ENCODE peak calls at places on chromosomes 2 and 18, in four cellular contexts. M is K562, R is HCT116, E is H1. C is an unnamed sample.

GRCh38 chr2:9778012-9778411 is 65.3 kb upstream of the TAF1B start:
- DNase-seq in M (peak), R (peak), E (no peak), C (no peak)

GRCh38 chr2:148607553-148607952 is 37.0 kb upstream of the EPC2 start:
- DNase-seq in M (no peak), R (no peak), E (no peak), C (no peak)

GRCh38 chr2:131045925-131046579 is 47.2 kb downstream of the FAM168B start:
- DNase-seq in M (no peak), R (no peak), E (no peak), C (no peak)

GRCh38 chr2:24702800-24703199 is 90.4 kb downstream of the PTRHD1 start:
- DNase-seq in M (no peak), R (peak), E (no peak), C (no peak)

GRCh38 chr2:200765139-200765951 is 46.4 kb upstream of the BZW1 start:
- DNase-seq in M (no peak), R (peak), E (no peak), C (no peak)

GRCh38 chr2:31729442-31730092 is 148.8 kb upstream of the SRD5A2 start:
- DNase-seq in M (peak), R (peak), E (no peak), C (peak)

GRCh38 chr18:48002933-48003365 is 72.5 kb upstream of the SMAD2 start:
- DNase-seq in M (no peak), R (peak), E (no peak), C (no peak)

GRCh38 chr18:79524181-79525078 is 128.7 kb downstream of the NFATC1 start:
- DNase-seq in M (no peak), R (no peak), E (no peak), C (no peak)

GRCh38 chr2:133733856-133734255 is 165.6 kb upstream of the NCKAP5 start:
- DNase-seq in M (no peak), R (no peak), E (no peak), C (no peak)

DNA sequence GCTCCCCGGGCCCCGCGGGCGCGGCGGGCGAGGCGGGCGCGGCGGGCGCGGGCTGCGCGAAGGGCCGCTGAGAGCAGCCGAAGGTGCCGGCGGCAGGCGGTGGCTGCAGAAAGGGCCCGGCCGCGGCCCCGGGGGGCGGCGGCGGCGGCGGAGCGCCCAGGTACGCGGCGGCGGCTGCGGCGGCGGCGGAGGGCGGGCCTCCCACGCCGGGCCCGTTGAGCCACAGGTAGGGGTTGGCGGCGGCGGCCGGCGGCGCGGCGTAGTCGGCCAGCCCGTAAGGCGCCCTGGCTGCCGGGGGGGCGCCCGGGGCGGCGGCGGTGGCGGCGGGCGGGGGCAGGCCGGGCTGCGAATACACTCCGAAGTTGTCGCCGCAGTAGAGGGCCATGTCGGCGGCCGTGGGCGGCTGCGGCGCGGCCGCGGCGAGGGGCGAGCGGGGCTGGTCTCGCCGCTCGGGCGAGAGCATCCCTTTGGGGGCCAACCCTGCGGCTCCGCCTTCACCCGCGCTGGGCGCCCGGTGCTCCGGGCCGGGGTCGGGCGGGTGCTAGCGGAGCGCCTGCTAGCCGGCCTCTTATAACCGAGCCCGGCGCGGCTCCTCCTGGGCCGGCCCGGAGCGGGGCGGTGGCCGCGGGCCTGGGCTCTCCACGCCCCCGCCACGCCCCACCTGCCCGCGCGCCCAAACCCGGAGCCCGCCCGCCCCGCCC is at the start of gene FOXI3:
- DNase-seq in M (no peak), R (no peak), E (no peak), C (no peak)
- H3K9ac ChIP-seq in M (no peak), R (no peak), E (peak), C (peak)

DNA sequence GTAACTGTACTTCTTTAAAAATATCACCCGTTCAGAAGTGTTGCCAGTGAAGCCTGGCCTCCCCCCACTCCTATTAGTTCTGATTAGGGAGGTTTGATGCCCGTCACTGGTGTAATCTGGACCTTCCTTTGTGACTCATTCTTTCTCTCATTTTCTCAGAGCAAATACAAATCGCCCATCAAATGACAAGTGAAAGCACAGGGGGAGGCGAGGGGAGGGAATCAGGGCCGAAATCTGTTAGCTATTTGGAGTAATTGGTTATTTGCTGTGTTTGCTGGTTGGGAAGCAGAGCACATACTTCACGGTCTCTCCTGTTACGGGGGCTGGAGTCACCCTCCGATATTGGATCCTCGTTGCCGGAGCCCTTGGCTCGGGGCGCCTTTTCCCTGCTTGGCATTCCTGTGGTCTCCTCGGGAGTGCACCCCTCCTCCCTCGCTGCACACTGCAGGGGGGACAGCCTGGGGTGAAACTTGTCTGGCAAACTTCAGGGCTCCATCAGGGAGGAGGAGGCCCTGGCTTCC is 178.1 kb downstream of the DYSF start:
- DNase-seq in M (no peak), R (no peak), E (no peak), C (no peak)
- TF ChIP-seq ZNF274 in M (no peak), R (no peak), E (no peak), C (no peak)

DNA sequence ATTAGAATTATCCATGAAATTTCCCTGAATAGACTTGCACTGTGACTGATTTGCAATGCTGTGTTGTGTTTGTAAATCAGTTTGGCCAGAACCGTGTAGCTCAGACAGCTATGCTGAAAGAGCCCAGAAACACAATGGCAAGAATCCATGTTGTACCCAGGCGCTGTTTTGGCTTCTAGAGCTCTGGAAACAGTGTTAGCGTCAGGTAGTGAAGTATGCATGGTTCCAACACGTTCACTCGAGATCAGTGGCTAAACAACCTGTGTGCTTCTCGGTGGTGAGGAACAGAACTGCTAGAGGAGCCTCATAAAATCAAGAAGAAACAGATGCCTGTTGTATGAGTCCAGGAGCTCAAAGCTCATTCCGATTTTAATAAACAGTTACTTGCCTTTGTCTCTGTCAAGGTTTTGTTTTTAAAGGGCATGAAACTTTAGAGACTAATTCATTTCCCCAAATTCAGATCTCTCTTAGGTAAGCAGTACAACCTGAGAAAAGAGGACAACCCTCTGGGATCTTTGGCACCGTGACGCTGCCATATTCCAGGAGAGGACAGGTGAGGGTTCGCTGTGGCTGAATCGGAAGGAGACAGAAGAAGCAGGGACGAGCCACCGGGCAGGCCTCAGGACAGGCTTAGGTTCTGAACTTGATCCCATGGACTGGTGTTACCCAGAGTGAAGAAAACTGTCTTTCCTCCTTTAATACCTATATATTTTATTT is 43.6 kb downstream of the GORASP2 start:
- DNase-seq in M (no peak), R (no peak), E (no peak), C (no peak)
- H3K4me3 ChIP-seq in M (peak), R (peak), E (no peak), C (no peak)

DNA sequence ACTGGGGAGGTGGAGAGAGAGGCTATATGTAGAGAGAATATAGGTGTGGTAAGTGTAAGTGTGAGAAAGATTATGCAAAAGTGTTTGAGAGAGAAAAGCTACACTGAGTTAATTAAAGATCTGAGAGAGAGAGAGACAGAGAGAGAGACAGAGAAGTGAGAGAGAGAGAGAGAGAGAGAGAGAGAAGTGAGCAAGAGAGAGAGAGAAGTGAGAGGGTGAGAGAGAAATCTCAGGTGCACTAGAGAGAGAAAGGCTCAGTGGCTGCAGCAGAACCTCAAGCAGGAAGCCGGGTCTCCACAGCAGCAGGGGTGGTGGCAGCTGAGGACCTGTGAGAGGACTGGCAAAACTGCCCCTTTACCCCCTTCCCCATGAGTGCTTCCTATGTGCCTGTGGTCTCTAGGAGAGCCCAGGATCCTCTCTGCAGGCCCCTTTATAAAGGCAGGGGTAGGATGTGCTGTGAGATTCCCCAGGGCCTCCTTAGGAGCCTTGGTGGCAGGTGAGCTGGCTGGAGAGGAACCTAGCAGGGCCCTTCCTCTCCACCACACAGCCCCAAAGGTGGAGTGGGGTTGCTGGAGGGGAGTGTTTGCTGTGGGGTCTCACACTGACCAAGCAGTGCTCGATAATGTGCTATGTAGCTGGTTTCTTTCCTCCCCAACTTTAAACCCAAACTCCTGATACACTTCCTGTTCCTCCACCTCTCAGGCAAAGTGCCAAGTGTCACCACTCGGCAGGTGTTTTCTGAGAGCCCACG is 52.6 kb downstream of the SLC4A5 start:
- DNase-seq in M (no peak), R (no peak), E (no peak), C (no peak)
- H3K9ac ChIP-seq in M (no peak), R (no peak), E (no peak), C (no peak)

GRCh38 chr2:144012304-144012703 is 507.6 kb downstream of the ZEB2 start:
- DNase-seq in M (no peak), R (no peak), E (no peak), C (no peak)

GRCh38 chr2:144011553-144011952 is 508.4 kb downstream of the ZEB2 start:
- DNase-seq in M (no peak), R (no peak), E (no peak), C (no peak)

GRCh38 chr2:144015036-144015435 is 504.9 kb downstream of the ZEB2 start:
- DNase-seq in M (no peak), R (no peak), E (no peak), C (no peak)

GRCh38 chr2:144015655-144016245 is 504.2 kb downstream of the ZEB2 start:
- DNase-seq in M (no peak), R (no peak), E (no peak), C (no peak)

GRCh38 chr2:144014108-144014507 is 505.8 kb downstream of the ZEB2 start:
- DNase-seq in M (no peak), R (no peak), E (no peak), C (no peak)
- TF ChIP-seq ZNF274 in M (no peak), R (no peak), E (no peak), C (no peak)

DNA sequence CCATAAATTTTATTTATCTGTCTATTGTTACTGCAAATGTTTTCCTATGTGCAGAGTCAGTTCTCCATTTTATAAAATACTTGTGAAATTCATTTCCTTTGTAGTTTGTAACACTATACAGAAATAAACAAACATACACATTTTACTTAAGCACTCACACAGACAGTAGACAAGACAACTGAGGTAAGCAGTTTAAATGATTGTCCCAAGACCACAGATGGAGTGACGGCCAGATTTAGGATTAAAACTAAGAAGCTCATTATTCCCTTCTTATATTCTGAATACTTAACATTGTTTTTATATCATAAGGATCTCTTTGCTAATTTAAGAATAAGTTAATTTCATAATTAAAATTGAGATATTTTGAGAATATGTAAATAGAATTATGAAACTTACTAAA is 100.9 kb downstream of the BAZ2B start:
- DNase-seq in M (no peak), R (no peak), E (no peak), C (no peak)
- H3K4me3 ChIP-seq in M (no peak), R (peak), E (no peak), C (no peak)

DNA sequence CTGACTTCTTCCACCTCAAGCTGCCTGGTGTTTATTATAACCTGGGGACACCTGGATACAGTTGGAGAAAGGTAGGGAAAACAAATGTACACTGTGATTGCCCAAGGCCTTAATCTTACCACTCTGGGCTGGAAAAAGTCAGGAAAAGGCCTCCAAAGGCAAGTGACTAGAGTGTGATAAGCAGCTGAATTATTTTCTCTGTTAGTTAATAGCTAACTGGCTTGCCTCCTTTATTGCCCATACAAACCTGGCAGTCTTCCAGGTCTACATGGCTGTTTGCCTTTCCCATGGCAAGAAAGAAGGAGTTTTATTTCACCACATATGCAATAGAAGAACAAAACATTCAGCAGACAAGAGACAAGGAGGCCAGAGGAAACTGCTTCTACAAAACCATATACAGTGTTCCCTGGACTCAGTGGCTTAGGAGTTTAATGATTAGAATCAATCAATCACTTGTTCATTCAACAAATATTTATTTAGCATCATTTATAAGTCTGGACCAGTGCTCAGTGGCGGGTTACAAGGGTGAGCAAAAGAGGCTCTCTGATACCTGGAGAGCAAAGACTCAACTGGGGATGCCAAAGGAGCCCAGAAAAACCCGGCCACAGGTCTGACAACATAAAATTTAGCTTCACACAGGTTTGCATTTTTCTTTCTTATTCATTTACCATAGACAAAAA is 27.5 kb upstream of the SUCLG1 start:
- DNase-seq in M (no peak), R (no peak), E (no peak), C (no peak)
- H3K9ac ChIP-seq in M (no peak), R (no peak), E (no peak), C (no peak)

GRCh38 chr2:127887452-127888219 is 1.9 kb upstream of the AMMECR1L start:
- DNase-seq in M (no peak), R (no peak), E (no peak), C (no peak)

GRCh38 chr2:127888772-127889171 is 3.0 kb upstream of the AMMECR1L start:
- DNase-seq in M (no peak), R (no peak), E (no peak), C (no peak)

GRCh38 chr2:127879899-127880298 is 5.9 kb downstream of the AMMECR1L start:
- DNase-seq in M (no peak), R (no peak), E (no peak), C (no peak)

DNA sequence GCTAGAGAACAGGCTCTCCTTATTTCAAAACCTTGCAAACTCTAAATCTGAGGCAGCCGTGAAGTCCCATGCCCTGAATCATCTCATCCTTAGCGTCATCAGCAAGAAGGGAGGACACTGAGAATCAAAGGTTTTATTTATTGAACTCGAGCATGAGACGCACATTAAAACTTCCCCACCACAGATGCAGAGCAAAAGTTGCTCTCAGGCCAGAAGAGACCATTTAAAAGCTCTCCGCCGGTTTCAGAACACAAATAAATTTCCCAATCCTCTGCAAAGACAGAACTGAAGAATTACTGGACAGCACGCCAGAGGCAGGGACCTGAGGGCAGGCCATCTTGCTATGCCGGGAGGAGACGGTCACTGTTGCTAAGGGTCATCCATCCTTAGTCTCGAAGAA is 1.3 kb downstream of the AMMECR1L start:
- DNase-seq in M (no peak), R (no peak), E (no peak), C (no peak)
- TF ChIP-seq ZNF274 in M (no peak), R (no peak), E (no peak), C (no peak)

C was measured in NT2/D1.